ENCODE peak calls at places on chromosomes 1 and 21, in ten cellular contexts. One of them, this sample, is unnamed.

GRCh38 chr1:59443355-59443754 is 146.5 kb downstream of the FGGY start:
- DNase-seq in HFF-Myc: no peak
- DNase-seq in stimulated activated CD8-positive, alpha-beta memory T cell treated with anti-CD3 and anti-CD28 coated beads, Interleukin-15, amount 100 ng/mL, for 24 hours: no peak
- DNase-seq in CD8-positive, alpha-beta memory T cell: no peak
- DNase-seq in mesothelial cell of epicardium: no peak
- DNase-seq in LoVo: no peak
- DNase-seq in T-helper 22 cell: no peak
- DNase-seq in AG09309: no peak
- DNase-seq in T-helper 17 cell: no peak
- DNase-seq in NCI-H1048: no peak
- DNase-seq in this sample: no peak

GRCh38 chr21:36338975-36339374 is 19.0 kb downstream of the MORC3 start:
- DNase-seq in HFF-Myc: no peak
- DNase-seq in stimulated activated CD8-positive, alpha-beta memory T cell treated with anti-CD3 and anti-CD28 coated beads, Interleukin-15, amount 100 ng/mL, for 24 hours: no peak
- DNase-seq in CD8-positive, alpha-beta memory T cell: no peak
- DNase-seq in mesothelial cell of epicardium: no peak
- DNase-seq in LoVo: no peak
- DNase-seq in T-helper 22 cell: no peak
- DNase-seq in AG09309: no peak
- DNase-seq in T-helper 17 cell: no peak
- DNase-seq in NCI-H1048: no peak
- DNase-seq in this sample: no peak

GRCh38 chr1:202172015-202172355 is 11.6 kb upstream of the PTPN7 start:
- DNase-seq in HFF-Myc: no peak
- DNase-seq in stimulated activated CD8-positive, alpha-beta memory T cell treated with anti-CD3 and anti-CD28 coated beads, Interleukin-15, amount 100 ng/mL, for 24 hours: no peak
- DNase-seq in CD8-positive, alpha-beta memory T cell: no peak
- DNase-seq in mesothelial cell of epicardium: no peak
- DNase-seq in LoVo: no peak
- DNase-seq in T-helper 22 cell: no peak
- DNase-seq in AG09309: no peak
- DNase-seq in T-helper 17 cell: no peak
- DNase-seq in NCI-H1048: no peak
- DNase-seq in this sample: no peak

GRCh38 chr21:39788383-39788782 is 43.4 kb downstream of the IGSF5 start:
- DNase-seq in HFF-Myc: peak; percentile 24
- DNase-seq in stimulated activated CD8-positive, alpha-beta memory T cell treated with anti-CD3 and anti-CD28 coated beads, Interleukin-15, amount 100 ng/mL, for 24 hours: no peak
- DNase-seq in CD8-positive, alpha-beta memory T cell: no peak
- DNase-seq in mesothelial cell of epicardium: peak; percentile 75
- DNase-seq in LoVo: peak; percentile 88
- DNase-seq in T-helper 22 cell: no peak
- DNase-seq in AG09309: peak; percentile 38
- DNase-seq in T-helper 17 cell: no peak
- DNase-seq in NCI-H1048: peak; percentile 81
- DNase-seq in this sample: peak; percentile 61

GRCh38 chr1:193799948-193800690 is 613.7 kb upstream of the B3GALT2 start:
- DNase-seq in HFF-Myc: no peak
- DNase-seq in stimulated activated CD8-positive, alpha-beta memory T cell treated with anti-CD3 and anti-CD28 coated beads, Interleukin-15, amount 100 ng/mL, for 24 hours: no peak
- DNase-seq in CD8-positive, alpha-beta memory T cell: no peak
- DNase-seq in mesothelial cell of epicardium: no peak
- DNase-seq in LoVo: no peak
- DNase-seq in T-helper 22 cell: no peak
- DNase-seq in AG09309: no peak
- DNase-seq in T-helper 17 cell: no peak
- DNase-seq in NCI-H1048: no peak
- DNase-seq in this sample: no peak

GRCh38 chr1:214028095-214028494 is 40.3 kb downstream of the PROX1 start:
- DNase-seq in HFF-Myc: no peak
- DNase-seq in stimulated activated CD8-positive, alpha-beta memory T cell treated with anti-CD3 and anti-CD28 coated beads, Interleukin-15, amount 100 ng/mL, for 24 hours: no peak
- DNase-seq in CD8-positive, alpha-beta memory T cell: no peak
- DNase-seq in mesothelial cell of epicardium: no peak
- DNase-seq in LoVo: no peak
- DNase-seq in T-helper 22 cell: no peak
- DNase-seq in AG09309: no peak
- DNase-seq in T-helper 17 cell: no peak
- DNase-seq in NCI-H1048: no peak
- DNase-seq in this sample: no peak

GRCh38 chr1:13892671-13893325 is 192.8 kb downstream of the PRDM2 start:
- DNase-seq in HFF-Myc: no peak
- DNase-seq in stimulated activated CD8-positive, alpha-beta memory T cell treated with anti-CD3 and anti-CD28 coated beads, Interleukin-15, amount 100 ng/mL, for 24 hours: no peak
- DNase-seq in CD8-positive, alpha-beta memory T cell: no peak
- DNase-seq in mesothelial cell of epicardium: peak; percentile 20
- DNase-seq in LoVo: no peak
- DNase-seq in T-helper 22 cell: no peak
- DNase-seq in AG09309: no peak
- DNase-seq in T-helper 17 cell: no peak
- DNase-seq in NCI-H1048: no peak
- DNase-seq in this sample: peak; percentile 30

GRCh38 chr1:91744973-91745648 is 140.8 kb downstream of the TGFBR3 start:
- DNase-seq in HFF-Myc: peak; percentile 51
- DNase-seq in stimulated activated CD8-positive, alpha-beta memory T cell treated with anti-CD3 and anti-CD28 coated beads, Interleukin-15, amount 100 ng/mL, for 24 hours: no peak
- DNase-seq in CD8-positive, alpha-beta memory T cell: no peak
- DNase-seq in mesothelial cell of epicardium: no peak
- DNase-seq in LoVo: no peak
- DNase-seq in T-helper 22 cell: no peak
- DNase-seq in AG09309: no peak
- DNase-seq in T-helper 17 cell: no peak
- DNase-seq in NCI-H1048: no peak
- DNase-seq in this sample: no peak

GRCh38 chr1:232472485-232473041 is 157.4 kb downstream of the SIPA1L2 start:
- DNase-seq in HFF-Myc: peak; percentile 43
- DNase-seq in stimulated activated CD8-positive, alpha-beta memory T cell treated with anti-CD3 and anti-CD28 coated beads, Interleukin-15, amount 100 ng/mL, for 24 hours: no peak
- DNase-seq in CD8-positive, alpha-beta memory T cell: no peak
- DNase-seq in mesothelial cell of epicardium: no peak
- DNase-seq in LoVo: peak; percentile 1
- DNase-seq in T-helper 22 cell: no peak
- DNase-seq in AG09309: peak; percentile 78
- DNase-seq in T-helper 17 cell: no peak
- DNase-seq in NCI-H1048: no peak
- DNase-seq in this sample: no peak

GRCh38 chr1:171742577-171742922 is 685 bp upstream of the VAMP4 start:
- DNase-seq in HFF-Myc: no peak
- DNase-seq in stimulated activated CD8-positive, alpha-beta memory T cell treated with anti-CD3 and anti-CD28 coated beads, Interleukin-15, amount 100 ng/mL, for 24 hours: no peak
- DNase-seq in CD8-positive, alpha-beta memory T cell: no peak
- DNase-seq in mesothelial cell of epicardium: no peak
- DNase-seq in LoVo: peak; percentile 49
- DNase-seq in T-helper 22 cell: no peak
- DNase-seq in AG09309: no peak
- DNase-seq in T-helper 17 cell: no peak
- DNase-seq in NCI-H1048: no peak
- DNase-seq in this sample: peak; percentile 46

GRCh38 chr1:26771643-26772321 is 16.0 kb upstream of the PIGV start:
- DNase-seq in HFF-Myc: peak; percentile 95
- DNase-seq in stimulated activated CD8-positive, alpha-beta memory T cell treated with anti-CD3 and anti-CD28 coated beads, Interleukin-15, amount 100 ng/mL, for 24 hours: no peak
- DNase-seq in CD8-positive, alpha-beta memory T cell: no peak
- DNase-seq in mesothelial cell of epicardium: no peak
- DNase-seq in LoVo: peak; percentile 63
- DNase-seq in T-helper 22 cell: no peak
- DNase-seq in AG09309: peak; percentile 93
- DNase-seq in T-helper 17 cell: no peak
- DNase-seq in NCI-H1048: no peak
- DNase-seq in this sample: no peak

GRCh38 chr1:50774759-50775351 is 185.2 kb downstream of the FAF1 start:
- DNase-seq in HFF-Myc: peak; percentile 46
- DNase-seq in stimulated activated CD8-positive, alpha-beta memory T cell treated with anti-CD3 and anti-CD28 coated beads, Interleukin-15, amount 100 ng/mL, for 24 hours: no peak
- DNase-seq in CD8-positive, alpha-beta memory T cell: peak; percentile 24
- DNase-seq in mesothelial cell of epicardium: no peak
- DNase-seq in LoVo: peak; percentile 46
- DNase-seq in T-helper 22 cell: no peak
- DNase-seq in AG09309: peak; percentile 33
- DNase-seq in T-helper 17 cell: no peak
- DNase-seq in NCI-H1048: peak; percentile 9
- DNase-seq in this sample: peak; percentile 27

GRCh38 chr1:167661527-167662436 is 31.8 kb downstream of the RCSD1 start:
- DNase-seq in HFF-Myc: peak; percentile 93
- DNase-seq in stimulated activated CD8-positive, alpha-beta memory T cell treated with anti-CD3 and anti-CD28 coated beads, Interleukin-15, amount 100 ng/mL, for 24 hours: no peak
- DNase-seq in CD8-positive, alpha-beta memory T cell: no peak
- DNase-seq in mesothelial cell of epicardium: no peak
- DNase-seq in LoVo: peak; percentile 33
- DNase-seq in T-helper 22 cell: no peak
- DNase-seq in AG09309: peak; percentile 89
- DNase-seq in T-helper 17 cell: no peak
- DNase-seq in NCI-H1048: no peak
- DNase-seq in this sample: no peak

GRCh38 chr1:9279172-9279840 is 13.4 kb upstream of the SPSB1 start:
- DNase-seq in HFF-Myc: no peak
- DNase-seq in stimulated activated CD8-positive, alpha-beta memory T cell treated with anti-CD3 and anti-CD28 coated beads, Interleukin-15, amount 100 ng/mL, for 24 hours: no peak
- DNase-seq in CD8-positive, alpha-beta memory T cell: no peak
- DNase-seq in mesothelial cell of epicardium: no peak
- DNase-seq in LoVo: peak; percentile 83
- DNase-seq in T-helper 22 cell: no peak
- DNase-seq in AG09309: no peak
- DNase-seq in T-helper 17 cell: no peak
- DNase-seq in NCI-H1048: no peak
- DNase-seq in this sample: no peak

GRCh38 chr21:45531393-45532215 is 10.6 kb downstream of the SLC19A1 start:
- DNase-seq in HFF-Myc: no peak
- DNase-seq in stimulated activated CD8-positive, alpha-beta memory T cell treated with anti-CD3 and anti-CD28 coated beads, Interleukin-15, amount 100 ng/mL, for 24 hours: no peak
- DNase-seq in CD8-positive, alpha-beta memory T cell: no peak
- DNase-seq in mesothelial cell of epicardium: peak; percentile 18
- DNase-seq in LoVo: no peak
- DNase-seq in T-helper 22 cell: no peak
- DNase-seq in AG09309: no peak
- DNase-seq in T-helper 17 cell: no peak
- DNase-seq in NCI-H1048: no peak
- DNase-seq in this sample: no peak

GRCh38 chr21:32001390-32001789 is 128.6 kb downstream of the HUNK start:
- DNase-seq in HFF-Myc: no peak
- DNase-seq in stimulated activated CD8-positive, alpha-beta memory T cell treated with anti-CD3 and anti-CD28 coated beads, Interleukin-15, amount 100 ng/mL, for 24 hours: no peak
- DNase-seq in CD8-positive, alpha-beta memory T cell: no peak
- DNase-seq in mesothelial cell of epicardium: no peak
- DNase-seq in LoVo: no peak
- DNase-seq in T-helper 22 cell: no peak
- DNase-seq in AG09309: no peak
- DNase-seq in T-helper 17 cell: no peak
- DNase-seq in NCI-H1048: no peak
- DNase-seq in this sample: peak; percentile 83

GRCh38 chr1:109877776-109878175 is 32.9 kb upstream of the CSF1 start:
- DNase-seq in HFF-Myc: no peak
- DNase-seq in stimulated activated CD8-positive, alpha-beta memory T cell treated with anti-CD3 and anti-CD28 coated beads, Interleukin-15, amount 100 ng/mL, for 24 hours: no peak
- DNase-seq in CD8-positive, alpha-beta memory T cell: no peak
- DNase-seq in mesothelial cell of epicardium: no peak
- DNase-seq in LoVo: no peak
- DNase-seq in T-helper 22 cell: no peak
- DNase-seq in AG09309: no peak
- DNase-seq in T-helper 17 cell: no peak
- DNase-seq in NCI-H1048: no peak
- DNase-seq in this sample: no peak

GRCh38 chr21:32335601-32336575 is 37.2 kb downstream of the MRAP start:
- DNase-seq in HFF-Myc: no peak
- DNase-seq in stimulated activated CD8-positive, alpha-beta memory T cell treated with anti-CD3 and anti-CD28 coated beads, Interleukin-15, amount 100 ng/mL, for 24 hours: no peak
- DNase-seq in CD8-positive, alpha-beta memory T cell: no peak
- DNase-seq in mesothelial cell of epicardium: no peak
- DNase-seq in LoVo: no peak
- DNase-seq in T-helper 22 cell: no peak
- DNase-seq in AG09309: no peak
- DNase-seq in T-helper 17 cell: no peak
- DNase-seq in NCI-H1048: no peak
- DNase-seq in this sample: no peak

GRCh38 chr1:30410153-30410851 is 313.1 kb downstream of the MATN1 start:
- DNase-seq in HFF-Myc: no peak
- DNase-seq in stimulated activated CD8-positive, alpha-beta memory T cell treated with anti-CD3 and anti-CD28 coated beads, Interleukin-15, amount 100 ng/mL, for 24 hours: no peak
- DNase-seq in CD8-positive, alpha-beta memory T cell: no peak
- DNase-seq in mesothelial cell of epicardium: no peak
- DNase-seq in LoVo: no peak
- DNase-seq in T-helper 22 cell: no peak
- DNase-seq in AG09309: no peak
- DNase-seq in T-helper 17 cell: no peak
- DNase-seq in NCI-H1048: no peak
- DNase-seq in this sample: no peak

GRCh38 chr1:244218220-244218619 is 167.1 kb downstream of the ZBTB18 start:
- DNase-seq in HFF-Myc: no peak
- DNase-seq in stimulated activated CD8-positive, alpha-beta memory T cell treated with anti-CD3 and anti-CD28 coated beads, Interleukin-15, amount 100 ng/mL, for 24 hours: no peak
- DNase-seq in CD8-positive, alpha-beta memory T cell: no peak
- DNase-seq in mesothelial cell of epicardium: no peak
- DNase-seq in LoVo: no peak
- DNase-seq in T-helper 22 cell: no peak
- DNase-seq in AG09309: no peak
- DNase-seq in T-helper 17 cell: no peak
- DNase-seq in NCI-H1048: no peak
- DNase-seq in this sample: no peak

GRCh38 chr1:62396871-62397270 is 40.0 kb upstream of the USP1 start:
- DNase-seq in HFF-Myc: no peak
- DNase-seq in stimulated activated CD8-positive, alpha-beta memory T cell treated with anti-CD3 and anti-CD28 coated beads, Interleukin-15, amount 100 ng/mL, for 24 hours: no peak
- DNase-seq in CD8-positive, alpha-beta memory T cell: no peak
- DNase-seq in mesothelial cell of epicardium: no peak
- DNase-seq in LoVo: no peak
- DNase-seq in T-helper 22 cell: no peak
- DNase-seq in AG09309: no peak
- DNase-seq in T-helper 17 cell: no peak
- DNase-seq in NCI-H1048: no peak
- DNase-seq in this sample: no peak

GRCh38 chr21:26169061-26169610 is 1.4 kb downstream of the APP start:
- DNase-seq in HFF-Myc: no peak
- DNase-seq in stimulated activated CD8-positive, alpha-beta memory T cell treated with anti-CD3 and anti-CD28 coated beads, Interleukin-15, amount 100 ng/mL, for 24 hours: no peak
- DNase-seq in CD8-positive, alpha-beta memory T cell: peak; percentile 40
- DNase-seq in mesothelial cell of epicardium: no peak
- DNase-seq in LoVo: peak; percentile 58
- DNase-seq in T-helper 22 cell: no peak
- DNase-seq in AG09309: no peak
- DNase-seq in T-helper 17 cell: peak; percentile 8
- DNase-seq in NCI-H1048: peak; percentile 15
- DNase-seq in this sample: peak; percentile 42

GRCh38 chr1:156401681-156402081 is 32.7 kb downstream of the RHBG start:
- DNase-seq in HFF-Myc: no peak
- DNase-seq in stimulated activated CD8-positive, alpha-beta memory T cell treated with anti-CD3 and anti-CD28 coated beads, Interleukin-15, amount 100 ng/mL, for 24 hours: no peak
- DNase-seq in CD8-positive, alpha-beta memory T cell: no peak
- DNase-seq in mesothelial cell of epicardium: no peak
- DNase-seq in LoVo: no peak
- DNase-seq in T-helper 22 cell: no peak
- DNase-seq in AG09309: no peak
- DNase-seq in T-helper 17 cell: no peak
- DNase-seq in NCI-H1048: peak; percentile 55
- DNase-seq in this sample: no peak

GRCh38 chr1:167472729-167473529 is 45.4 kb downstream of the CD247 start:
- DNase-seq in HFF-Myc: no peak
- DNase-seq in stimulated activated CD8-positive, alpha-beta memory T cell treated with anti-CD3 and anti-CD28 coated beads, Interleukin-15, amount 100 ng/mL, for 24 hours: no peak
- DNase-seq in CD8-positive, alpha-beta memory T cell: no peak
- DNase-seq in mesothelial cell of epicardium: no peak
- DNase-seq in LoVo: no peak
- DNase-seq in T-helper 22 cell: no peak
- DNase-seq in AG09309: no peak
- DNase-seq in T-helper 17 cell: no peak
- DNase-seq in NCI-H1048: no peak
- DNase-seq in this sample: no peak

GRCh38 chr1:243729956-243730355 is 120.1 kb downstream of the AKT3 start:
- DNase-seq in HFF-Myc: no peak
- DNase-seq in stimulated activated CD8-positive, alpha-beta memory T cell treated with anti-CD3 and anti-CD28 coated beads, Interleukin-15, amount 100 ng/mL, for 24 hours: no peak
- DNase-seq in CD8-positive, alpha-beta memory T cell: no peak
- DNase-seq in mesothelial cell of epicardium: no peak
- DNase-seq in LoVo: no peak
- DNase-seq in T-helper 22 cell: no peak
- DNase-seq in AG09309: no peak
- DNase-seq in T-helper 17 cell: no peak
- DNase-seq in NCI-H1048: no peak
- DNase-seq in this sample: no peak

This sample was measured in NCI-H1092.